ENCODE peak calls at places on chromosomes 16 and 17, in nine cellular contexts. One of them, this sample, is unnamed. For H3K36me3, the result is how much of the 10 kb centered on the place peaks cover.

GRCh38 chr16:75402174-75402820 is 31.0 kb downstream of the CFDP1 start:
- DNase-seq in HAP-1: no peak
- DNase-seq in SJSA1: peak
- DNase-seq in adipocyte: peak
- DNase-seq in left lung: no peak
- DNase-seq in prostate gland: no peak
- DNase-seq in thoracic aorta: no peak
- DNase-seq in fibroblast of lung: no peak
- DNase-seq in left ventricle myocardium inferior: no peak
- DNase-seq in this sample: no peak

GRCh38 chr17:77475012-77475976 is 334.5 kb downstream of the SEC14L1 start:
- DNase-seq in HAP-1: no peak
- DNase-seq in SJSA1: peak
- DNase-seq in adipocyte: peak
- DNase-seq in left lung: no peak
- DNase-seq in prostate gland: no peak
- DNase-seq in thoracic aorta: no peak
- DNase-seq in fibroblast of lung: peak
- DNase-seq in left ventricle myocardium inferior: no peak
- DNase-seq in this sample: peak

GRCh38 chr16:16143038-16143763 is 80.1 kb downstream of the ABCC6 start:
- DNase-seq in HAP-1: peak
- DNase-seq in SJSA1: no peak
- DNase-seq in adipocyte: no peak
- DNase-seq in left lung: no peak
- DNase-seq in prostate gland: no peak
- DNase-seq in thoracic aorta: no peak
- DNase-seq in fibroblast of lung: no peak
- DNase-seq in left ventricle myocardium inferior: no peak
- DNase-seq in this sample: no peak

GRCh38 chr17:7499161-7499560 is 15.0 kb downstream of the POLR2A start:
- DNase-seq in HAP-1: no peak
- DNase-seq in SJSA1: no peak
- DNase-seq in adipocyte: no peak
- DNase-seq in left lung: no peak
- DNase-seq in prostate gland: no peak
- DNase-seq in thoracic aorta: no peak
- DNase-seq in fibroblast of lung: no peak
- DNase-seq in left ventricle myocardium inferior: no peak
- DNase-seq in this sample: no peak

GRCh38 chr17:18980682-18981384 is 23.7 kb downstream of the FAM83G start:
- DNase-seq in HAP-1: no peak
- DNase-seq in SJSA1: no peak
- DNase-seq in adipocyte: no peak
- DNase-seq in left lung: no peak
- DNase-seq in prostate gland: no peak
- DNase-seq in thoracic aorta: no peak
- DNase-seq in fibroblast of lung: no peak
- DNase-seq in left ventricle myocardium inferior: no peak
- DNase-seq in this sample: no peak

GRCh38 chr17:18921912-18922451 is 30.0 kb upstream of the SLC5A10 start:
- DNase-seq in HAP-1: no peak
- DNase-seq in SJSA1: no peak
- DNase-seq in adipocyte: peak
- DNase-seq in left lung: no peak
- DNase-seq in prostate gland: no peak
- DNase-seq in thoracic aorta: no peak
- DNase-seq in fibroblast of lung: peak
- DNase-seq in left ventricle myocardium inferior: no peak
- DNase-seq in this sample: no peak

GRCh38 chr17:6204203-6204722 is 134.1 kb downstream of the WSCD1 start:
- DNase-seq in HAP-1: no peak
- DNase-seq in SJSA1: no peak
- DNase-seq in adipocyte: no peak
- DNase-seq in left lung: no peak
- DNase-seq in prostate gland: no peak
- DNase-seq in thoracic aorta: no peak
- DNase-seq in fibroblast of lung: no peak
- DNase-seq in left ventricle myocardium inferior: no peak
- DNase-seq in this sample: no peak

GRCh38 chr16:81940781-81941560 is 70.3 kb downstream of the SDR42E1 start:
- DNase-seq in HAP-1: no peak
- DNase-seq in SJSA1: peak
- DNase-seq in adipocyte: peak
- DNase-seq in left lung: no peak
- DNase-seq in prostate gland: no peak
- DNase-seq in thoracic aorta: no peak
- DNase-seq in fibroblast of lung: peak
- DNase-seq in left ventricle myocardium inferior: no peak
- DNase-seq in this sample: peak

GRCh38 chr17:64936117-64936516 is 16.8 kb upstream of the LRRC37A3 start:
- DNase-seq in HAP-1: no peak
- DNase-seq in SJSA1: no peak
- DNase-seq in adipocyte: no peak
- DNase-seq in left lung: no peak
- DNase-seq in prostate gland: no peak
- DNase-seq in thoracic aorta: no peak
- DNase-seq in fibroblast of lung: no peak
- DNase-seq in left ventricle myocardium inferior: no peak
- DNase-seq in this sample: no peak

GRCh38 chr17:73863761-73864535 is 219.7 kb upstream of the SDK2 start:
- DNase-seq in HAP-1: no peak
- DNase-seq in SJSA1: no peak
- DNase-seq in adipocyte: no peak
- DNase-seq in left lung: no peak
- DNase-seq in prostate gland: no peak
- DNase-seq in thoracic aorta: no peak
- DNase-seq in fibroblast of lung: no peak
- DNase-seq in left ventricle myocardium inferior: no peak
- DNase-seq in this sample: no peak

GRCh38 chr17:79865351-79866210 is 26.3 kb upstream of the CBX4 start:
- DNase-seq in HAP-1: no peak
- DNase-seq in SJSA1: peak
- DNase-seq in adipocyte: no peak
- DNase-seq in left lung: no peak
- DNase-seq in prostate gland: no peak
- DNase-seq in thoracic aorta: no peak
- DNase-seq in fibroblast of lung: no peak
- DNase-seq in left ventricle myocardium inferior: no peak
- DNase-seq in this sample: no peak

GRCh38 chr17:78114831-78115723 is 13.5 kb downstream of the TMC6 start:
- DNase-seq in HAP-1: no peak
- DNase-seq in SJSA1: no peak
- DNase-seq in adipocyte: no peak
- DNase-seq in left lung: no peak
- DNase-seq in prostate gland: peak
- DNase-seq in thoracic aorta: no peak
- DNase-seq in fibroblast of lung: no peak
- DNase-seq in left ventricle myocardium inferior: peak
- DNase-seq in this sample: no peak

GRCh38 chr17:27651411-27652345 is 20.7 kb downstream of the LGALS9 start:
- DNase-seq in HAP-1: peak
- DNase-seq in SJSA1: peak
- DNase-seq in adipocyte: peak
- DNase-seq in left lung: no peak
- DNase-seq in prostate gland: peak
- DNase-seq in thoracic aorta: no peak
- DNase-seq in fibroblast of lung: peak
- DNase-seq in left ventricle myocardium inferior: peak
- DNase-seq in this sample: no peak

GRCh38 chr17:30824002-30824355 is 513 bp downstream of the CRLF3 start:
- DNase-seq in HAP-1: peak
- DNase-seq in SJSA1: peak
- DNase-seq in adipocyte: peak
- DNase-seq in left lung: peak
- DNase-seq in prostate gland: no peak
- DNase-seq in thoracic aorta: no peak
- DNase-seq in fibroblast of lung: no peak
- DNase-seq in left ventricle myocardium inferior: no peak
- DNase-seq in this sample: no peak

GRCh38 chr16:9395958-9396359 is 304.5 kb downstream of the HAPSTR1 start:
- DNase-seq in HAP-1: no peak
- DNase-seq in SJSA1: no peak
- DNase-seq in adipocyte: no peak
- DNase-seq in left lung: no peak
- DNase-seq in prostate gland: no peak
- DNase-seq in thoracic aorta: no peak
- DNase-seq in fibroblast of lung: no peak
- DNase-seq in left ventricle myocardium inferior: no peak
- DNase-seq in this sample: no peak

GRCh38 chr16:75317101-75317522 is 65.7 kb upstream of the BCAR1 start:
- DNase-seq in HAP-1: no peak
- DNase-seq in SJSA1: no peak
- DNase-seq in adipocyte: no peak
- DNase-seq in left lung: peak
- DNase-seq in prostate gland: no peak
- DNase-seq in thoracic aorta: no peak
- DNase-seq in fibroblast of lung: no peak
- DNase-seq in left ventricle myocardium inferior: peak
- DNase-seq in this sample: no peak

GRCh38 chr17:66372182-66372581 is 69.8 kb downstream of the PRKCA start:
- DNase-seq in HAP-1: no peak
- DNase-seq in SJSA1: no peak
- DNase-seq in adipocyte: no peak
- DNase-seq in left lung: no peak
- DNase-seq in prostate gland: no peak
- DNase-seq in thoracic aorta: no peak
- DNase-seq in fibroblast of lung: no peak
- DNase-seq in left ventricle myocardium inferior: no peak
- DNase-seq in this sample: no peak

GRCh38 chr17:57838857-57839570 is 10.8 kb downstream of the MRPS23 start:
- DNase-seq in HAP-1: no peak
- DNase-seq in SJSA1: no peak
- DNase-seq in adipocyte: no peak
- DNase-seq in left lung: no peak
- DNase-seq in prostate gland: peak
- DNase-seq in thoracic aorta: no peak
- DNase-seq in fibroblast of lung: no peak
- DNase-seq in left ventricle myocardium inferior: no peak
- DNase-seq in this sample: no peak

GRCh38 chr16:30900588-30900987 is 4.2 kb downstream of the CTF1 start:
- DNase-seq in HAP-1: no peak
- DNase-seq in SJSA1: no peak
- DNase-seq in adipocyte: no peak
- DNase-seq in left lung: no peak
- DNase-seq in prostate gland: no peak
- DNase-seq in thoracic aorta: no peak
- DNase-seq in fibroblast of lung: no peak
- DNase-seq in left ventricle myocardium inferior: no peak
- DNase-seq in this sample: no peak

GRCh38 chr17:9028171-9028570 is 6.9 kb downstream of the NTN1 start:
- DNase-seq in HAP-1: no peak
- DNase-seq in SJSA1: peak
- DNase-seq in adipocyte: no peak
- DNase-seq in left lung: no peak
- DNase-seq in prostate gland: no peak
- DNase-seq in thoracic aorta: no peak
- DNase-seq in fibroblast of lung: no peak
- DNase-seq in left ventricle myocardium inferior: no peak
- DNase-seq in this sample: no peak

DNA sequence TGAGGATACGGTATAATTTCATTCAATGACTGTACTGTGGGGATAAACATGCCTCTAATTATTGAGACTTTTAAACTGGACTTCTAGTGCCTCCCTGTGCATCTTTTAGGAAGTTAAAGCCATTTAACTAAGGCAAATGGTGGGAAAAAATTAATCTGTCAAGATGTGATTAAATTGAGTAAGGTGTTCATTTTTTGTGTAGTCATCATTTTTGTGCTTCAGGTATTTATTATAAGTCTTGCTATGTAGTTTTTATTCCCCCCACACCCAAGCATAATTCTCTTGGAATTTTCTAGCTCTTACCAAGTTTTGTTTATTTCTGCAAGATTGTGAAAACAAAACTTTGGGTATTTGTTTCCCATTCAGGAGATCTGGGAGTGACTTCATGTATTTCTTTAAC is 10.2 kb downstream of the TAF15 start:
- DNase-seq in HAP-1: no peak
- DNase-seq in SJSA1: no peak
- DNase-seq in adipocyte: no peak
- DNase-seq in left lung: no peak
- DNase-seq in prostate gland: no peak
- DNase-seq in thoracic aorta: no peak
- DNase-seq in fibroblast of lung: no peak
- DNase-seq in left ventricle myocardium inferior: no peak
- DNase-seq in this sample: no peak
- H3K36me3 ChIP-seq in HAP-1: half or more
- H3K36me3 ChIP-seq in SJSA1: half or more
- H3K36me3 ChIP-seq in adipocyte: half or more
- H3K36me3 ChIP-seq in left lung: half or more
- H3K36me3 ChIP-seq in prostate gland: under half
- H3K36me3 ChIP-seq in thoracic aorta: under half
- H3K36me3 ChIP-seq in fibroblast of lung: under half
- H3K36me3 ChIP-seq in left ventricle myocardium inferior: half or more
- H3K36me3 ChIP-seq in this sample: under half

GRCh38 chr17:81691608-81692007 is 7.8 kb downstream of the HGS start:
- DNase-seq in HAP-1: no peak
- DNase-seq in SJSA1: no peak
- DNase-seq in adipocyte: no peak
- DNase-seq in left lung: no peak
- DNase-seq in prostate gland: no peak
- DNase-seq in thoracic aorta: no peak
- DNase-seq in fibroblast of lung: no peak
- DNase-seq in left ventricle myocardium inferior: no peak
- DNase-seq in this sample: no peak
- H3K36me3 ChIP-seq in HAP-1: half or more
- H3K36me3 ChIP-seq in SJSA1: half or more
- H3K36me3 ChIP-seq in adipocyte: half or more
- H3K36me3 ChIP-seq in left lung: half or more
- H3K36me3 ChIP-seq in prostate gland: half or more
- H3K36me3 ChIP-seq in thoracic aorta: half or more
- H3K36me3 ChIP-seq in fibroblast of lung: half or more
- H3K36me3 ChIP-seq in left ventricle myocardium inferior: half or more
- H3K36me3 ChIP-seq in this sample: half or more

GRCh38 chr17:80882323-80882722 is 109.3 kb upstream of the CHMP6 start:
- DNase-seq in HAP-1: no peak
- DNase-seq in SJSA1: no peak
- DNase-seq in adipocyte: no peak
- DNase-seq in left lung: peak
- DNase-seq in prostate gland: no peak
- DNase-seq in thoracic aorta: no peak
- DNase-seq in fibroblast of lung: no peak
- DNase-seq in left ventricle myocardium inferior: peak
- DNase-seq in this sample: no peak
- H3K36me3 ChIP-seq in HAP-1: under half
- H3K36me3 ChIP-seq in SJSA1: half or more
- H3K36me3 ChIP-seq in adipocyte: half or more
- H3K36me3 ChIP-seq in left lung: half or more
- H3K36me3 ChIP-seq in prostate gland: under half
- H3K36me3 ChIP-seq in thoracic aorta: under half
- H3K36me3 ChIP-seq in fibroblast of lung: under half
- H3K36me3 ChIP-seq in left ventricle myocardium inferior: half or more
- H3K36me3 ChIP-seq in this sample: under half

DNA sequence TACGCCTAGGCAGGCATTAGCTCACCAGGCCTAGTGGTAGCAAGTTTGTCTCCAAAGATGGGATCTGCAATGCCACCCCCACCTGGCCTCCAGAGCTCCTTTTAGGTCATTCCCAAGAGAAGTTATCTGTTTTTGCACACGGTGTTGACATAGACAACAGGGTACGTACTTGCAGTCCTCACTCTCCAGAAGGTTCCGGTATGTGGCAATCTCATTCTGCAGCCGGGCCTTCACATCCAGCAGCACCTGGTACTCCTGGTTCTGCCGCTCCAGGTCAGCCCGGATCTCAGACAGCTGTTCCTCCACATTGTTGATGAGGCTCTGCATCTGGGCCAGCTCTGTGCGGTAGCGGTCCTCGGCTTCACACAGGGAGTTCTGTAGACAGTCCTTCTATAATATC is 9.8 kb upstream of the KRT31 start:
- DNase-seq in HAP-1: no peak
- DNase-seq in SJSA1: no peak
- DNase-seq in adipocyte: no peak
- DNase-seq in left lung: no peak
- DNase-seq in prostate gland: no peak
- DNase-seq in thoracic aorta: no peak
- DNase-seq in fibroblast of lung: no peak
- DNase-seq in left ventricle myocardium inferior: no peak
- DNase-seq in this sample: no peak
- H3K36me3 ChIP-seq in HAP-1: under half
- H3K36me3 ChIP-seq in SJSA1: under half
- H3K36me3 ChIP-seq in adipocyte: under half
- H3K36me3 ChIP-seq in left lung: under half
- H3K36me3 ChIP-seq in prostate gland: under half
- H3K36me3 ChIP-seq in thoracic aorta: under half
- H3K36me3 ChIP-seq in fibroblast of lung: under half
- H3K36me3 ChIP-seq in left ventricle myocardium inferior: under half
- H3K36me3 ChIP-seq in this sample: under half

This sample was measured in BJ.